ENCODE peak calls at places on chromosome 9, in four cellular contexts. One of them, this sample, is unnamed.

GRCh38 chr9:69004836-69005235 is 9.1 kb downstream of the PRKACG start:
- DNase-seq in neural crest cell: no peak
- DNase-seq in stimulated activated CD4-positive, alpha-beta T cell treated with anti-CD3 and anti-CD28 coated beads, Interleukin-1b, Interleukin-23, amount 100 ng/mL, for 24 hours: no peak
- DNase-seq in hippocampal formation: no peak
- DNase-seq in this sample: no peak

GRCh38 chr9:26750126-26750525 is 142.5 kb downstream of the CAAP1 start:
- DNase-seq in hippocampal formation: no peak
- DNase-seq in stimulated activated CD4-positive, alpha-beta T cell treated with anti-CD3 and anti-CD28 coated beads, Interleukin-1b, Interleukin-23, amount 100 ng/mL, for 24 hours: no peak
- DNase-seq in neural crest cell: no peak
- DNase-seq in this sample: no peak

GRCh38 chr9:18362901-18363685 is 110.9 kb upstream of the ADAMTSL1 start:
- DNase-seq in neural crest cell: no peak
- DNase-seq in hippocampal formation: peak
- DNase-seq in stimulated activated CD4-positive, alpha-beta T cell treated with anti-CD3 and anti-CD28 coated beads, Interleukin-1b, Interleukin-23, amount 100 ng/mL, for 24 hours: no peak
- DNase-seq in this sample: no peak

GRCh38 chr9:100372648-100373047 is 19.9 kb upstream of the TEX10 start:
- DNase-seq in hippocampal formation: no peak
- DNase-seq in stimulated activated CD4-positive, alpha-beta T cell treated with anti-CD3 and anti-CD28 coated beads, Interleukin-1b, Interleukin-23, amount 100 ng/mL, for 24 hours: no peak
- DNase-seq in neural crest cell: no peak
- DNase-seq in this sample: no peak

GRCh38 chr9:107248714-107249113 is 34.4 kb upstream of the RAD23B start:
- DNase-seq in stimulated activated CD4-positive, alpha-beta T cell treated with anti-CD3 and anti-CD28 coated beads, Interleukin-1b, Interleukin-23, amount 100 ng/mL, for 24 hours: no peak
- DNase-seq in hippocampal formation: no peak
- DNase-seq in neural crest cell: no peak
- DNase-seq in this sample: no peak

GRCh38 chr9:84293001-84293798 is 47.4 kb downstream of the SLC28A3 start:
- DNase-seq in hippocampal formation: no peak
- DNase-seq in neural crest cell: no peak
- DNase-seq in stimulated activated CD4-positive, alpha-beta T cell treated with anti-CD3 and anti-CD28 coated beads, Interleukin-1b, Interleukin-23, amount 100 ng/mL, for 24 hours: no peak
- DNase-seq in this sample: peak

GRCh38 chr9:123111427-123111826 is 78.0 kb downstream of the GPR21 start:
- DNase-seq in stimulated activated CD4-positive, alpha-beta T cell treated with anti-CD3 and anti-CD28 coated beads, Interleukin-1b, Interleukin-23, amount 100 ng/mL, for 24 hours: no peak
- DNase-seq in hippocampal formation: no peak
- DNase-seq in neural crest cell: no peak
- DNase-seq in this sample: no peak

GRCh38 chr9:75889977-75890540 is 414 bp upstream of the PCSK5 start:
- DNase-seq in neural crest cell: peak
- DNase-seq in hippocampal formation: peak
- DNase-seq in stimulated activated CD4-positive, alpha-beta T cell treated with anti-CD3 and anti-CD28 coated beads, Interleukin-1b, Interleukin-23, amount 100 ng/mL, for 24 hours: no peak
- DNase-seq in this sample: no peak

GRCh38 chr9:87684627-87685204 is 41.2 kb upstream of the CTSL start:
- DNase-seq in hippocampal formation: peak
- DNase-seq in stimulated activated CD4-positive, alpha-beta T cell treated with anti-CD3 and anti-CD28 coated beads, Interleukin-1b, Interleukin-23, amount 100 ng/mL, for 24 hours: no peak
- DNase-seq in neural crest cell: peak
- DNase-seq in this sample: no peak

This sample was measured in GM18507.